ENCODE peak calls at places on chromosomes 12 and 14, in seven cellular contexts. One of them, this sample, is unnamed.

GRCh38 chr12:1681493-1681807 is 9.4 kb upstream of the ADIPOR2 start:
- DNase-seq in OCI-LY7: no peak
- DNase-seq in breast epithelium: no peak
- DNase-seq in right lobe of liver: no peak
- DNase-seq in H9: no peak
- DNase-seq in left lung: no peak
- DNase-seq in HCT116: no peak
- DNase-seq in this sample: no peak

GRCh38 chr12:49867580-49868341 is 24.9 kb upstream of the BCDIN3D start:
- DNase-seq in OCI-LY7: no peak
- DNase-seq in breast epithelium: no peak
- DNase-seq in right lobe of liver: no peak
- DNase-seq in H9: peak
- DNase-seq in left lung: no peak
- DNase-seq in HCT116: no peak
- DNase-seq in this sample: no peak

GRCh38 chr14:69711471-69712216 is 55.3 kb upstream of the SRSF5 start:
- DNase-seq in OCI-LY7: no peak
- DNase-seq in breast epithelium: no peak
- DNase-seq in right lobe of liver: no peak
- DNase-seq in H9: no peak
- DNase-seq in left lung: peak
- DNase-seq in HCT116: no peak
- DNase-seq in this sample: no peak

GRCh38 chr12:106774808-106775524 is 484 bp downstream of the RIC8B start:
- DNase-seq in OCI-LY7: no peak
- DNase-seq in breast epithelium: no peak
- DNase-seq in right lobe of liver: no peak
- DNase-seq in H9: no peak
- DNase-seq in left lung: no peak
- DNase-seq in HCT116: no peak
- DNase-seq in this sample: peak

GRCh38 chr12:78229491-78230209 is 399.0 kb downstream of the NAV3 start:
- DNase-seq in OCI-LY7: peak
- DNase-seq in breast epithelium: no peak
- DNase-seq in right lobe of liver: no peak
- DNase-seq in H9: peak
- DNase-seq in left lung: no peak
- DNase-seq in HCT116: peak
- DNase-seq in this sample: no peak

GRCh38 chr12:2057041-2057792 is 4.4 kb downstream of the CACNA1C start:
- DNase-seq in OCI-LY7: peak
- DNase-seq in breast epithelium: no peak
- DNase-seq in right lobe of liver: no peak
- DNase-seq in H9: peak
- DNase-seq in left lung: no peak
- DNase-seq in HCT116: peak
- DNase-seq in this sample: peak

GRCh38 chr14:65940056-65940735 is 527.7 kb downstream of the FUT8 start:
- DNase-seq in OCI-LY7: peak
- DNase-seq in breast epithelium: no peak
- DNase-seq in right lobe of liver: no peak
- DNase-seq in H9: peak
- DNase-seq in left lung: no peak
- DNase-seq in HCT116: peak
- DNase-seq in this sample: no peak

GRCh38 chr14:96001866-96002510 is 37.2 kb upstream of the C14orf132 start:
- DNase-seq in OCI-LY7: no peak
- DNase-seq in breast epithelium: no peak
- DNase-seq in right lobe of liver: no peak
- DNase-seq in H9: peak
- DNase-seq in left lung: no peak
- DNase-seq in HCT116: no peak
- DNase-seq in this sample: no peak

GRCh38 chr12:59357811-59358210 is 238.0 kb upstream of the SLC16A7 start:
- DNase-seq in OCI-LY7: no peak
- DNase-seq in breast epithelium: no peak
- DNase-seq in right lobe of liver: no peak
- DNase-seq in H9: peak
- DNase-seq in left lung: no peak
- DNase-seq in HCT116: no peak
- DNase-seq in this sample: no peak

GRCh38 chr12:132798836-132799235 is 29.8 kb downstream of the GOLGA3 start:
- DNase-seq in OCI-LY7: no peak
- DNase-seq in breast epithelium: no peak
- DNase-seq in right lobe of liver: no peak
- DNase-seq in H9: no peak
- DNase-seq in left lung: no peak
- DNase-seq in HCT116: no peak
- DNase-seq in this sample: no peak

GRCh38 chr14:91300283-91300841 is 55.9 kb upstream of the GPR68 start:
- DNase-seq in OCI-LY7: no peak
- DNase-seq in breast epithelium: no peak
- DNase-seq in right lobe of liver: no peak
- DNase-seq in H9: no peak
- DNase-seq in left lung: no peak
- DNase-seq in HCT116: no peak
- DNase-seq in this sample: no peak

GRCh38 chr14:91303091-91303923 is 58.8 kb upstream of the GPR68 start:
- DNase-seq in OCI-LY7: peak
- DNase-seq in breast epithelium: no peak
- DNase-seq in right lobe of liver: no peak
- DNase-seq in H9: peak
- DNase-seq in left lung: no peak
- DNase-seq in HCT116: peak
- DNase-seq in this sample: no peak

GRCh38 chr14:91300957-91301356 is 56.5 kb upstream of the GPR68 start:
- DNase-seq in OCI-LY7: no peak
- DNase-seq in breast epithelium: no peak
- DNase-seq in right lobe of liver: no peak
- DNase-seq in H9: no peak
- DNase-seq in left lung: no peak
- DNase-seq in HCT116: no peak
- DNase-seq in this sample: no peak

GRCh38 chr14:91303924-91304229 is 59.4 kb upstream of the GPR68 start:
- DNase-seq in OCI-LY7: no peak
- DNase-seq in breast epithelium: no peak
- DNase-seq in right lobe of liver: no peak
- DNase-seq in H9: no peak
- DNase-seq in left lung: no peak
- DNase-seq in HCT116: no peak
- DNase-seq in this sample: no peak

GRCh38 chr14:91302391-91302790 is 57.9 kb upstream of the GPR68 start:
- DNase-seq in OCI-LY7: no peak
- DNase-seq in breast epithelium: no peak
- DNase-seq in right lobe of liver: no peak
- DNase-seq in H9: no peak
- DNase-seq in left lung: no peak
- DNase-seq in HCT116: no peak
- DNase-seq in this sample: no peak
- H3K27ac ChIP-seq in OCI-LY7: no peak
- H3K27ac ChIP-seq in breast epithelium: no peak
- H3K27ac ChIP-seq in right lobe of liver: no peak
- H3K27ac ChIP-seq in H9: no peak
- H3K27ac ChIP-seq in left lung: no peak
- H3K27ac ChIP-seq in HCT116: no peak
- H3K27ac ChIP-seq in this sample: no peak

GRCh38 chr12:31250179-31250578 is 75.8 kb downstream of the SINHCAF start:
- DNase-seq in OCI-LY7: peak
- DNase-seq in breast epithelium: no peak
- DNase-seq in right lobe of liver: no peak
- DNase-seq in H9: peak
- DNase-seq in left lung: no peak
- DNase-seq in HCT116: no peak
- DNase-seq in this sample: no peak

GRCh38 chr12:31246470-31246850 is 79.5 kb downstream of the SINHCAF start:
- DNase-seq in OCI-LY7: no peak
- DNase-seq in breast epithelium: no peak
- DNase-seq in right lobe of liver: no peak
- DNase-seq in H9: no peak
- DNase-seq in left lung: no peak
- DNase-seq in HCT116: no peak
- DNase-seq in this sample: no peak

GRCh38 chr12:31248815-31249214 is 77.1 kb downstream of the SINHCAF start:
- DNase-seq in OCI-LY7: no peak
- DNase-seq in breast epithelium: no peak
- DNase-seq in right lobe of liver: no peak
- DNase-seq in H9: no peak
- DNase-seq in left lung: no peak
- DNase-seq in HCT116: no peak
- DNase-seq in this sample: no peak

DNA sequence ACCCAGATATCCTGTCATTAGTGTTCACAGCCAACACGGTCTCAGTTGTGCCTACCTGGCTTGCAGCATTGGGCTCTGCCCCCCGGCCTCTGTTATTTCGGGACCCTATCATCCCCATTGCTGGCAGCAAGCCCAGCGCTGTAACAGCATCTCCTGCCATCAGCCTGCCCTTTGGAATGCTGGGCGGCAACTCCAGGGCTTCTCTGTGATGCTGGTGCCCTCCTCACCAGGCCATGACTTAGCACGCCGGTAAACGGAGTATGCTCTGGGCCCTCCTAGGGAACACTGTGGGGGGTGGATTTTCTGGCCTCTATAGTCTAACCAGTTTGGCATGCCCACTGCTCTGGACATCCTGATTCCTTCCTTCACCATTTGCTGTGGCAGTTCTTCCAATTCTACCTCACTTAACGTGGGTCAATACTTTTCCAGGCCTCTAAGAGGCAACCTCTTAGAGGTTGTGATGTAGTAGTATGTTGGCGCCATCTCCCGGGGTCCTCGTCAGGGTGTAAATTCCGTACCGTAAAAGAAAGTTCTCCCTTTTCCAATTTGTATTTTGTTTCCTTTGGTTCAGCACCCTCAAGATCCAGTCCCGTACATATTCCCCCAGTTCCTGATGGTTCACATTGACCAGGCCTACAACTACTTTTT is 80.0 kb downstream of the SINHCAF start:
- DNase-seq in OCI-LY7: peak
- DNase-seq in breast epithelium: no peak
- DNase-seq in right lobe of liver: no peak
- DNase-seq in H9: peak
- DNase-seq in left lung: no peak
- DNase-seq in HCT116: no peak
- DNase-seq in this sample: no peak
- TF ChIP-seq CTCF in OCI-LY7: peak
- TF ChIP-seq CTCF in breast epithelium: no peak
- TF ChIP-seq CTCF in right lobe of liver: no peak
- TF ChIP-seq CTCF in H9: peak
- TF ChIP-seq CTCF in left lung: no peak
- TF ChIP-seq CTCF in HCT116: no peak
- TF ChIP-seq CTCF in this sample: no peak

GRCh38 chr12:130868412-130868811 is 3.5 kb upstream of the RAN start:
- DNase-seq in OCI-LY7: no peak
- DNase-seq in breast epithelium: no peak
- DNase-seq in right lobe of liver: no peak
- DNase-seq in H9: no peak
- DNase-seq in left lung: no peak
- DNase-seq in HCT116: no peak
- DNase-seq in this sample: no peak
- H3K27ac ChIP-seq in OCI-LY7: no peak
- H3K27ac ChIP-seq in breast epithelium: no peak
- H3K27ac ChIP-seq in right lobe of liver: no peak
- H3K27ac ChIP-seq in H9: no peak
- H3K27ac ChIP-seq in left lung: no peak
- H3K27ac ChIP-seq in HCT116: no peak
- H3K27ac ChIP-seq in this sample: peak

GRCh38 chr14:59920378-59920683 is 387 bp downstream of the LRRC9 start:
- DNase-seq in OCI-LY7: no peak
- DNase-seq in breast epithelium: no peak
- DNase-seq in right lobe of liver: no peak
- DNase-seq in H9: no peak
- DNase-seq in left lung: no peak
- DNase-seq in HCT116: no peak
- DNase-seq in this sample: no peak

GRCh38 chr14:59913187-59913586 is 6.8 kb upstream of the LRRC9 start:
- DNase-seq in OCI-LY7: no peak
- DNase-seq in breast epithelium: no peak
- DNase-seq in right lobe of liver: no peak
- DNase-seq in H9: no peak
- DNase-seq in left lung: no peak
- DNase-seq in HCT116: no peak
- DNase-seq in this sample: no peak

GRCh38 chr14:59919582-59920377 is at the start of gene LRRC9:
- DNase-seq in OCI-LY7: peak
- DNase-seq in breast epithelium: no peak
- DNase-seq in right lobe of liver: peak
- DNase-seq in H9: peak
- DNase-seq in left lung: peak
- DNase-seq in HCT116: no peak
- DNase-seq in this sample: peak

DNA sequence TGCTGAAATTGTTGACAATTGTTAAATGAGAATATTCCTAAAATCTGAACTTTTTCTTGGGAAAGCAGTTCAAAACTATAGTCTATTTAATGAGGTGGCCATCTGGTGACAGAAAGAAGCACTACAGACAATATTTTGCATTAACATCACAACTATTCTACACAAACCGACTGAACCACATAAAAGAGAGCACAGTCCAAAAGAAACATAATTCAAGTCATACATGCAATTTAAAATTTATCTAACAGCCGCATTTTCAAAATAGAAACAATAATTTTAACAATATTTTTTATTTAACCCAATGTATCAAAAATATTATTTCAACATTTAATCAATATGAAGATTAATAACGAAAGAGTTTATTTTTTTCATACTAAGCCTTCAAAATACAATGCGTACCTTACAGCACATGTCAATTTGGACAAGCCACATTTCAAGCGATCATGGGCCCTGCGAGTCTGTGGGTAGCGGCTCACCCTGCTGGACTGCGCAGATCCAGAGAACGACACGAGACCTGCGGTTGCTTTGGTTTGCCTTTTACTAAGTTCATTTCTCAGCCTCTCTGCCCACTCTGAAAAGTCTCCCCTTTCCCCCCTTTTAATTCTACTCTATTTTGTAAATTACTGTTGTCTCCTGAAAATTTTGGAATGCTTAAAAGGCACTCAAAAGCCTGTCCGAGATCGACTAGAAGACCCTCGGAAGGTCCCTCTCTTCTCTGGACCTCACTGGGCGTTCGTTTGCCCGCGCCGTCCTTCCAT is 941 bp upstream of the LRRC9 start:
- DNase-seq in OCI-LY7: peak
- DNase-seq in breast epithelium: no peak
- DNase-seq in right lobe of liver: peak
- DNase-seq in H9: no peak
- DNase-seq in left lung: peak
- DNase-seq in HCT116: peak
- DNase-seq in this sample: no peak
- TF ChIP-seq CTCF in OCI-LY7: peak
- TF ChIP-seq CTCF in breast epithelium: peak
- TF ChIP-seq CTCF in right lobe of liver: peak
- TF ChIP-seq CTCF in H9: peak
- TF ChIP-seq CTCF in left lung: peak
- TF ChIP-seq CTCF in HCT116: peak
- TF ChIP-seq CTCF in this sample: peak